ENCODE peak calls at places on chromosomes 5 and 9, in seven cellular contexts. A is pancreas; F is adrenal gland; X is cardiac muscle cell; S is brain microvascular endothelial cell; P is effector memory CD4-positive, alpha-beta T cell; K is CD8-positive, alpha-beta T cell. Z is an unnamed sample. For H3K36me3, the result is how much of the 10 kb centered on the place peaks cover.

GRCh38 chr5:34499001-34499734 is 157.0 kb upstream of the RAI14 start:
- DNase-seq in F (no peak), X (no peak), S (peak), A (no peak), P (no peak), K (no peak), Z (peak)

GRCh38 chr9:117720987-117721386 is 16.8 kb downstream of the TLR4 start:
- DNase-seq in S (no peak), F (no peak), K (no peak), P (no peak), X (no peak), A (no peak), Z (no peak)

GRCh38 chr5:177111720-177112394 is 21.7 kb upstream of the NSD1 start:
- DNase-seq in F (peak), S (no peak), P (peak), X (peak), K (peak), A (no peak), Z (peak)

GRCh38 chr5:59173568-59173967 is 590.7 kb downstream of the RAB3C start:
- DNase-seq in X (no peak), P (no peak), K (no peak), F (no peak), A (no peak), S (no peak), Z (no peak)

GRCh38 chr5:137995077-137995746 is 37.7 kb downstream of the FAM13B start:
- DNase-seq in P (no peak), S (peak), F (no peak), A (no peak), K (no peak), X (peak), Z (peak)

GRCh38 chr5:79236970-79237734 is 1.2 kb downstream of the JMY start:
- DNase-seq in S (peak), X (peak), K (no peak), A (peak), P (peak), F (peak), Z (peak)

GRCh38 chr5:162488077-162488476 is 420.5 kb downstream of the GABRG2 start:
- DNase-seq in P (no peak), S (peak), A (no peak), K (no peak), X (no peak), F (no peak), Z (no peak)

GRCh38 chr9:4739587-4740372 is 1.2 kb downstream of the AK3 start:
- DNase-seq in K (no peak), S (no peak), X (no peak), F (peak), P (no peak), A (no peak), Z (peak)

GRCh38 chr9:14517154-14517906 is 175.9 kb downstream of the ZDHHC21 start:
- DNase-seq in F (no peak), K (no peak), A (no peak), X (no peak), S (no peak), P (no peak), Z (no peak)

GRCh38 chr5:157130933-157131332 is 11.7 kb downstream of the MED7 start:
- DNase-seq in A (no peak), S (peak), P (no peak), X (peak), F (no peak), K (no peak), Z (no peak)

GRCh38 chr9:93071464-93071863 is 13.0 kb downstream of the SUSD3 start:
- DNase-seq in X (no peak), K (no peak), F (no peak), A (no peak), S (no peak), P (no peak), Z (no peak)

GRCh38 chr9:73154760-73155159 is 3.1 kb downstream of the ANXA1 start:
- DNase-seq in A (no peak), P (no peak), F (no peak), X (no peak), K (no peak), S (no peak), Z (no peak)

GRCh38 chr5:100827481-100827889 is 75.6 kb downstream of the ST8SIA4 start:
- DNase-seq in S (peak), K (no peak), A (no peak), P (no peak), F (no peak), X (no peak), Z (no peak)

GRCh38 chr5:80569961-80570786 is at the start of gene ANKRD34B:
- DNase-seq in K (no peak), X (peak), A (no peak), S (no peak), F (no peak), P (no peak), Z (peak)

GRCh38 chr9:69122391-69123141 is 51.5 kb upstream of the TJP2 start:
- DNase-seq in S (peak), X (peak), K (no peak), A (peak), P (no peak), F (no peak), Z (peak)

GRCh38 chr9:136430591-136431234 is 8.9 kb downstream of the INPP5E start:
- DNase-seq in K (no peak), S (no peak), F (no peak), A (no peak), X (no peak), P (no peak), Z (no peak)

GRCh38 chr9:136433043-136433715 is 6.5 kb downstream of the INPP5E start:
- DNase-seq in A (no peak), S (no peak), K (no peak), P (no peak), F (no peak), X (no peak), Z (no peak)

GRCh38 chr9:136431782-136432350 is 7.8 kb downstream of the INPP5E start:
- DNase-seq in S (no peak), K (no peak), A (no peak), F (no peak), X (no peak), P (no peak), Z (no peak)

GRCh38 chr9:136433849-136434579 is 5.6 kb downstream of the INPP5E start:
- DNase-seq in S (no peak), X (no peak), A (no peak), K (no peak), F (no peak), P (no peak), Z (no peak)

GRCh38 chr9:136432591-136432990 is 7.1 kb downstream of the INPP5E start:
- DNase-seq in P (no peak), S (no peak), A (no peak), F (no peak), X (no peak), K (no peak), Z (no peak)
- H3K36me3 ChIP-seq in P (under half), S (under half), A (under half), F (under half), X (under half), K (under half), Z (under half)

GRCh38 chr5:72859127-72859526 is 42.7 kb downstream of the TNPO1 start:
- DNase-seq in X (no peak), F (no peak), P (no peak), K (no peak), S (no peak), A (no peak), Z (no peak)

GRCh38 chr5:72860499-72860898 is 44.0 kb downstream of the TNPO1 start:
- DNase-seq in X (no peak), F (no peak), K (no peak), A (no peak), S (peak), P (no peak), Z (peak)

GRCh38 chr5:72855821-72856220 is 39.4 kb downstream of the TNPO1 start:
- DNase-seq in F (no peak), K (no peak), P (no peak), A (no peak), X (no peak), S (no peak), Z (no peak)

GRCh38 chr5:72854419-72854818 is 38.0 kb downstream of the TNPO1 start:
- DNase-seq in K (no peak), F (no peak), P (no peak), X (no peak), A (no peak), S (no peak), Z (no peak)

DNA sequence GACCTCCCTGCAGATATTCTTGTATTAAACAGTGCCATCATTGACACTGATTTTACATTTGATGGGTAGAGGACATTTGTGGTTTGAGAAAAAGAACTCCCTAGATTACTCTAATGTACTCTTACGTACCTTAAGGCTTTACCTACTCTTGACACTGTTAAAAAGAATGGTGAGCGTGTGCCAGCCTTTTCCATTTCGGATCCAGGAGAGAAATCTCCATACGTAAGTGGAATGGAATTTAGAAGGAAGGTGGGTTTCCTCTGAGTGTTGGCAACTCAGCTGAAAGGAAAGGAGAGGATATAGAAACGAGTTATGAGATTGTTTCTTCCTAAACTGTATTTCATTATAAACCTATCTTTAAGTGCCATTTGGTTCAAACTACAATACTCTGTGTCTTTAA is 40.9 kb downstream of the TNPO1 start:
- DNase-seq in P (no peak), A (no peak), K (no peak), X (no peak), F (no peak), S (no peak), Z (no peak)
- H3K36me3 ChIP-seq in P (under half), A (under half), K (under half), X (under half), F (under half), S (half or more), Z (half or more)

GRCh38 chr9:126394802-126395201 is 68.2 kb downstream of the MVB12B start:
- DNase-seq in K (no peak), P (no peak), F (no peak), A (no peak), S (no peak), X (no peak), Z (no peak)
- H3K36me3 ChIP-seq in K (under half), P (under half), F (under half), A (under half), S (under half), X (under half), Z (under half)

DNA sequence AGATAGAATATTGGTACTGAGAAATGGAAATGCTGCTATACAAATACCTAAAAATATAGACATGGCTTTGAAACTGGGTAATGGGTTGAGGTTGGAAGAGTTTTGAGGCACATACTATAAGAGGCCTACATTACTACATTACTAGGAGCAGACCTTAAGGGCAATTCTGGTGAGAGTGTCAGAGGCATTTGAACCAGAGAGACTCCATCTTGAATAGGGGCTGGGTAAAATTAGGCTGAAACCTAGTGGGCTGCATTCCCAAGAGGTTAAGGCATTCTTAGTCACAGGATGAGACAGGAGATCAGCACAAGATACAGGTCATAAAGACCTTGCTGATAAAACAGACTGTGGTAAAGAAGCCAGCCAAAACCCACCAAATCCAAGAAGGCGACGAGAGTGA is 104.6 kb upstream of the ADRA1B start:
- DNase-seq in K (no peak), P (no peak), F (no peak), S (no peak), X (no peak), A (no peak), Z (no peak)
- H3K36me3 ChIP-seq in K (under half), P (under half), F (under half), S (under half), X (under half), A (under half), Z (under half)

DNA sequence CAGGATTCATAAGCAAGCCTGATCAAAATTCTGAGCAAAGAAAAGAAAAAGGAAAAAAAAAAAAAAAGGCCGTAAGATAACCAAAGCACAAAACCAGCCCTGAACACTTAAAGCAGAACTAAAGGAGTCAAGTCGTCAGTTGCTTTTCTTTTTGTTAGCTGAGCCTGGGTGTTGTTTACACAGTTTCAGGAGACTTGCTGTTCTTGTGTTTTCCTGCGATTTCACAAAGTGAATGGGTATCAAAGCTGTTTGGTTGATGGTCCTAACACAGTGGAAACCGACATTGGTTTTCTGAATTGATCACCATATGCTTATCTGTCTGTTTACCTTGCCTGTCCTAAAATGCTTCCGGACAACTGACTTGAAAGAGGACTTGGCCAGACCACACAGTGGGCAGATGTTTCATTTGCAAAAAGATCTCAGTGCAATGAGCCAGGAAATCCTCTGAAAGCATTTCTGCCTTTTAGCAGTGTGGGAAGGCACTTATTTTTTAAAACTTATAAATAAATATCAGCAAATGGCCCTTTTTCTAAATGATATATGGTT is 676.4 kb downstream of the PRELID2 start:
- DNase-seq in S (no peak), F (no peak), A (no peak), X (no peak), P (no peak), K (no peak), Z (no peak)
- H3K36me3 ChIP-seq in S (under half), F (under half), A (under half), X (under half), P (under half), K (under half), Z (under half)

GRCh38 chr5:16922430-16922829 is 13.7 kb downstream of the MYO10 start:
- DNase-seq in X (no peak), K (no peak), A (no peak), P (no peak), S (no peak), F (no peak), Z (no peak)

GRCh38 chr5:16918156-16918555 is 17.9 kb downstream of the MYO10 start:
- DNase-seq in S (no peak), A (no peak), P (no peak), K (no peak), F (no peak), X (no peak), Z (no peak)

GRCh38 chr5:16918891-16919671 is 17.0 kb downstream of the MYO10 start:
- DNase-seq in S (no peak), X (no peak), K (no peak), A (no peak), F (no peak), P (no peak), Z (no peak)

GRCh38 chr5:16921246-16921645 is 14.8 kb downstream of the MYO10 start:
- DNase-seq in F (no peak), A (no peak), X (no peak), S (no peak), K (no peak), P (no peak), Z (no peak)

DNA sequence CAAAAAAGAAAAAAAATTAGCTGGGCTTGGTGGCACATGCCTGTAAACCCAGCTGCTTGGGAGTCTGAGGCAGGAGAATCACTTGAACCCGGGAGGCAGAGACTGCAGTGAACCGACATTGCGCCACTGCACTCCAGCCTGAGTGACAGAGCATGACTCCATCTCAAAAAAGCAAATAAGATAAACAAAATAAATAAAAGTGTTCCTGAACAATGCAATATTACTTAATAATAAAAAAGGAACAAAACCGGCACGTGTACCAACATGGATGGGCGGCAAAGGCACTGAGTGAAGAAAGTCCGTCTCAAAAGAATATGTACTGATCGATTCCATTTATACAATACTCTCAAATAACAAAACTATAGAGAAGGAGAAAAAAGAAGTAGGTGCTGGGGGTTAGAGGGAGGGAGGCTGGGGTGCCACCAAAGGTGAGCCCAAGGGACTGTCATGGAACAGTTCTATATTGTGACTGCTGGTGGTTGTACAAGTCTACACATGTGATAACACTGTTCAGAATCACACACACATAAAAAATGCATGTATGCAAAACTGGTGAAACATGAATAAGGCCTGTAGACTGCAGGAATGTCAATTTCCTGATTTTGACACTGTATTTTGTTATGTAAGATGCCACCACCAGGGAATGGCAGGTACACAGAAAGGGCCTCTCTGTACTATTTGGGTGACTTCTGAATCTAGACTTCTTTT is 15.8 kb downstream of the MYO10 start:
- DNase-seq in S (no peak), P (no peak), F (no peak), K (no peak), A (no peak), X (no peak), Z (no peak)
- H3K36me3 ChIP-seq in S (under half), P (under half), F (under half), K (under half), A (under half), X (under half), Z (under half)